ENCODE peak calls at places on chromosomes 4 and X, in six cellular contexts. Y, B, Z, K, S and X are unnamed samples.

GRCh38 chr4:157220026-157220881 is at the start of gene GRIA2:
- DNase-seq in Y (peak), B (peak), Z (no peak), K (no peak), S (peak), X (peak)

GRCh38 chrX:54182194-54182863 is 725 bp downstream of the FAM120C start:
- DNase-seq in Y (no peak), B (peak), Z (peak), K (peak), S (peak), X (peak)

GRCh38 chrX:37998586-37999267 is 7.6 kb upstream of the SYTL5 start:
- DNase-seq in Y (peak), B (no peak), Z (no peak), K (no peak), S (no peak), X (no peak)

GRCh38 chr4:95250544-95251137 is 298.1 kb downstream of the UNC5C start:
- DNase-seq in Y (peak), B (no peak), Z (peak), K (no peak), S (no peak), X (no peak)

GRCh38 chr4:150131581-150132228 is 53.5 kb downstream of the DCLK2 start:
- DNase-seq in Y (no peak), B (no peak), Z (no peak), K (no peak), S (no peak), X (no peak)

GRCh38 chrX:106951230-106951629 is 31.0 kb downstream of the CLDN2 start:
- DNase-seq in Y (no peak), B (no peak), Z (no peak), K (no peak), S (no peak), X (no peak)

GRCh38 chr4:8185280-8185679 is 13.8 kb upstream of the SH3TC1 start:
- DNase-seq in Y (peak), B (no peak), Z (no peak), K (no peak), S (peak), X (no peak)

GRCh38 chr4:472881-473574 is 25.9 kb downstream of the ZNF721 start:
- DNase-seq in Y (peak), B (peak), Z (no peak), K (peak), S (no peak), X (no peak)

GRCh38 chr4:168923526-168924194 is 86.4 kb downstream of the CBR4 start:
- DNase-seq in Y (peak), B (peak), Z (peak), K (peak), S (peak), X (no peak)

GRCh38 chr4:4853921-4854648 is 5.4 kb upstream of the MSX1 start:
- DNase-seq in Y (no peak), B (no peak), Z (no peak), K (no peak), S (no peak), X (peak)

GRCh38 chr4:75845992-75846391 is 56.3 kb downstream of the PPEF2 start:
- DNase-seq in Y (no peak), B (no peak), Z (no peak), K (no peak), S (no peak), X (no peak)

GRCh38 chrX:78759081-78759480 is 11.6 kb downstream of the LPAR4 start:
- DNase-seq in Y (no peak), B (no peak), Z (no peak), K (no peak), S (no peak), X (no peak)

GRCh38 chrX:154721155-154721554 is 29.7 kb downstream of the GAB3 start:
- DNase-seq in Y (no peak), B (no peak), Z (no peak), K (no peak), S (no peak), X (no peak)

GRCh38 chr4:24315056-24315455 is 269.3 kb downstream of the DHX15 start:
- DNase-seq in Y (no peak), B (no peak), Z (no peak), K (no peak), S (no peak), X (no peak)

GRCh38 chr4:85968945-85969830 is 390.7 kb downstream of the MAPK10 start:
- DNase-seq in Y (peak), B (no peak), Z (no peak), K (peak), S (no peak), X (no peak)

GRCh38 chr4:6017030-6017429 is 1.2 kb downstream of the C4orf50 start:
- DNase-seq in Y (no peak), B (no peak), Z (no peak), K (no peak), S (no peak), X (no peak)

GRCh38 chrX:9578083-9578779 is 113.4 kb downstream of the TBL1X start:
- DNase-seq in Y (no peak), B (no peak), Z (no peak), K (no peak), S (no peak), X (peak)

GRCh38 chr4:89660851-89661250 is 176.1 kb downstream of the SNCA start:
- DNase-seq in Y (no peak), B (no peak), Z (no peak), K (no peak), S (no peak), X (no peak)

GRCh38 chr4:153233761-153234371 is 29.6 kb downstream of the TRIM2 start:
- DNase-seq in Y (peak), B (no peak), Z (peak), K (no peak), S (no peak), X (no peak)

GRCh38 chrX:108443065-108443464 is 3.4 kb downstream of the COL4A5 start:
- DNase-seq in Y (no peak), B (no peak), Z (no peak), K (no peak), S (no peak), X (no peak)

GRCh38 chrX:6813836-6814370 is 279.0 kb upstream of the VCX3A start:
- DNase-seq in Y (no peak), B (no peak), Z (no peak), K (no peak), S (no peak), X (no peak)

GRCh38 chrX:3639236-3639635 is 74.2 kb downstream of the PRKX start:
- DNase-seq in Y (no peak), B (no peak), Z (no peak), K (peak), S (no peak), X (no peak)

GRCh38 chrX:40088299-40088625 is 9.5 kb downstream of the BCOR start:
- DNase-seq in Y (no peak), B (no peak), Z (no peak), K (no peak), S (no peak), X (no peak)
- H3K4me3 ChIP-seq in Y (no peak), B (no peak), Z (no peak), K (no peak), S (no peak), X (no peak)

GRCh38 chrX:51494409-51494808 is 2.0 kb downstream of the NUDT11 start:
- DNase-seq in Y (no peak), B (no peak), Z (no peak), K (no peak), S (no peak), X (no peak)
- H3K4me3 ChIP-seq in Y (peak), B (no peak), Z (no peak), K (no peak), S (no peak), X (peak)

DNA sequence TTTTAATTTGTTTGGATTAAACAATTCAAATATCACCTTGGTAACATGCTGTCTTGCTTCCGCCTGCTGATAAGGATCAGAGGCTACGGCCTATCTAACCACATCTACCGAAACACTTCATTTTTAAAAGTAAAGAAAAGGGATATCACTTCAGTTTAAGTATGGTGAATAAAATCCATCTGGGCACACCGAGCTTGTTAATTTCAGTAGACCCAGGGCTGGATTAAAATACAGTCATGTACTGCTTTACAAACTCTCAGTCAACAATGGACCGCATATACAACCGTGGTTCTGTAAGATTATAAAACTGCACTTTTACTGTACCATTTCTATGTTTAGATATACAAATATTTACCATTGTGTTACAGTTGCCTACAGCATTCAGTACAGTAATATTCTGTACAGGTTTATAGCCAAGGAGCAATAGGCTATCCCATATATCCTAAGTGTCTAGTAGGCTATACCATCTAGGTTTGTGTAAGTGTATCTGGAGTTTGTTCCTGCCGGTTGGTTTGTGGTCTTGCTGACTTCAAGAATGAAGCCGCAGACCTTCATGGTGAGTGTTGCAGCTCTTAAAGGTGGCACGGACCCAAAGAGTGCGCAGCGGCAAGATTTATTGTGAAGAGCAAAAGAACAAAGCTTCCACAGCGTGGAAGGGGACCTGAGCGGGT is 40.0 kb downstream of the SEPTIN11 start:
- DNase-seq in Y (no peak), B (no peak), Z (no peak), K (no peak), S (no peak), X (no peak)
- H3K4me3 ChIP-seq in Y (no peak), B (no peak), Z (no peak), K (no peak), S (no peak), X (no peak)

GRCh38 chrX:48474127-48474526 is 1.9 kb upstream of the FTSJ1 start:
- DNase-seq in Y (no peak), B (no peak), Z (no peak), K (peak), S (no peak), X (no peak)
- H3K4me3 ChIP-seq in Y (no peak), B (no peak), Z (no peak), K (no peak), S (no peak), X (no peak)

GRCh38 chr4:119028296-119028695 is 107.3 kb upstream of the MYOZ2 start:
- DNase-seq in Y (no peak), B (no peak), Z (no peak), K (no peak), S (no peak), X (no peak)

GRCh38 chr4:119032921-119033685 is 102.5 kb upstream of the MYOZ2 start:
- DNase-seq in Y (no peak), B (no peak), Z (no peak), K (peak), S (no peak), X (no peak)

GRCh38 chr4:119030536-119030890 is 105.1 kb upstream of the MYOZ2 start:
- DNase-seq in Y (no peak), B (no peak), Z (no peak), K (no peak), S (no peak), X (no peak)

GRCh38 chr4:119029847-119030535 is 105.6 kb upstream of the MYOZ2 start:
- DNase-seq in Y (no peak), B (no peak), Z (no peak), K (no peak), S (no peak), X (no peak)

DNA sequence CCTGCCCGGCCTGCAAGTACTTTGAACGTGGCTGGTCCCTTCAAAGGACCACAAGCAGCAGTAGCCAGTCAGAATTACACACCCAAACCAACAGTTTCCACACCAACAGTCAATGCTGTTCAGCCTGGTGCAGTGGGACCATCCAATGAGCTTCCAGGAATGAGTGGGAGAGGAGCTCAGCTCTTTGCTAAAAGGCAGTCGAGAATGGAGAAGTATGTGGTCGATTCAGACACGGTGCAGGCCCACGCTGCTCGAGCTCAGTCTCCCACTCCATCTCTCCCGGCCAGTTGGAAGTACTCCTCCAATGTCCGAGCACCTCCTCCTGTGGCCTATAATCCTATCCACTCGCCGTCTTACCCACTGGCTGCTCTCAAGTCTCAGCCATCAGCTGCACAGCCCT is 104.4 kb upstream of the MYOZ2 start:
- DNase-seq in Y (no peak), B (no peak), Z (no peak), K (no peak), S (no peak), X (no peak)
- H3K4me3 ChIP-seq in Y (no peak), B (no peak), Z (no peak), K (no peak), S (no peak), X (no peak)

GRCh38 chr4:151167561-151167960 is 68.1 kb downstream of the RPS3A start:
- DNase-seq in Y (no peak), B (no peak), Z (no peak), K (no peak), S (no peak), X (no peak)

GRCh38 chr4:151169900-151170299 is 70.5 kb downstream of the RPS3A start:
- DNase-seq in Y (peak), B (no peak), Z (no peak), K (no peak), S (no peak), X (no peak)

GRCh38 chr4:151166662-151167061 is 67.2 kb downstream of the RPS3A start:
- DNase-seq in Y (no peak), B (no peak), Z (no peak), K (no peak), S (no peak), X (no peak)

GRCh38 chr4:151165205-151166000 is 66.0 kb downstream of the RPS3A start:
- DNase-seq in Y (no peak), B (no peak), Z (no peak), K (no peak), S (no peak), X (no peak)

DNA sequence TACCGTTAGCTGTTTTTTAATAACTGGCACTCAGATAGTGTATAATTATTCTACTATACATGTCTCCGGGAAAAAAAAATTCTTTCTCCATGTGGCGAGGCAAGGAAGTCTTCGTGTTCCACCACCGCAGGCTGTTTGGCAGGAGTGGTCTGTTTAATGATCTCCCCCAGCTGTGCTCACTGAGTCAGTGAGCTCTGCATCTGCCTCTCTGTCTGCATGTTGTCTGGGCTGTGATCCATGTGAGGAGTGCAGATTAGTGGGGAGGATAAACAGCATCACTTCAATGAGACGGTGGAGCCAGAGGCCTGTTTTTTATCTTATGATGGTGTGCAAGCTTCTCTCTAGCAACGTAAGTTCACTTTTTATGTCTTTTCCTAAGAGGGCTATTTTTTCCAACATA is 69.8 kb downstream of the RPS3A start:
- DNase-seq in Y (no peak), B (peak), Z (no peak), K (no peak), S (no peak), X (peak)
- H3K4me3 ChIP-seq in Y (no peak), B (no peak), Z (no peak), K (no peak), S (no peak), X (peak)

GRCh38 chrX:73213734-73214133 is 917 bp downstream of the NAP1L2 start:
- DNase-seq in Y (peak), B (no peak), Z (no peak), K (no peak), S (no peak), X (no peak)

GRCh38 chrX:73215263-73215662 is 612 bp upstream of the NAP1L2 start:
- DNase-seq in Y (no peak), B (no peak), Z (no peak), K (no peak), S (no peak), X (no peak)

GRCh38 chrX:73214366-73215094 is at the start of gene NAP1L2:
- DNase-seq in Y (peak), B (peak), Z (peak), K (peak), S (no peak), X (peak)
- H3K4me3 ChIP-seq in Y (peak), B (peak), Z (peak), K (no peak), S (no peak), X (peak)

GRCh38 chr4:139188648-139189416 is 11.8 kb upstream of the ELF2 start:
- DNase-seq in Y (no peak), B (no peak), Z (no peak), K (no peak), S (no peak), X (no peak)
- H3K4me3 ChIP-seq in Y (no peak), B (no peak), Z (no peak), K (no peak), S (no peak), X (no peak)